ENCODE peak calls at places on chromosome 1, in eight cellular contexts. L is SHP77; H is non-pigmented ciliary epithelial cell; D is activated T-helper 1 cell treated with anti-CD3 and anti-CD28 coated beads, Interleukin-2, amount 50 U/mL, for 16 hours; Q is amniotic stem cell; E is WTC11; O is Right ventricle myocardium superior; X is activated T-cell treated with anti-CD3 and anti-CD28 coated beads for 24 hours. V is an unnamed sample.

GRCh38 chr1:2014181-2014580 is 5.0 kb upstream of the GABRD start:
- DNase-seq in X (no peak), D (no peak), Q (no peak), O (no peak), L (no peak), E (no peak), H (no peak), V (no peak)

GRCh38 chr1:56584910-56585528 is 5.7 kb upstream of the PLPP3 start:
- DNase-seq in L (peak; percentile 42), H (no peak), E (no peak), O (no peak), X (no peak), D (no peak), Q (peak; percentile 40), V (peak; percentile 67)

GRCh38 chr1:43706598-43707190 is 642 bp upstream of the ST3GAL3 start:
- DNase-seq in H (no peak), Q (no peak), X (peak; percentile 5), O (peak; percentile 47), E (peak; percentile 64), D (no peak), L (no peak), V (peak; percentile 23)

GRCh38 chr1:55195523-55196233 is 19.5 kb downstream of the USP24 start:
- DNase-seq in D (no peak), Q (no peak), O (no peak), H (no peak), E (no peak), L (no peak), X (no peak), V (no peak)

GRCh38 chr1:40948741-40949528 is 30.6 kb upstream of the CTPS1 start:
- DNase-seq in D (peak; percentile 17), H (no peak), E (peak; percentile 82), O (no peak), L (peak; percentile 23), Q (no peak), X (peak; percentile 48), V (peak; percentile 85)

GRCh38 chr1:38941527-38942019 is at the start of gene RHBDL2:
- DNase-seq in H (no peak), L (no peak), O (peak; percentile 73), X (no peak), Q (no peak), D (no peak), E (no peak), V (peak; percentile 15)

GRCh38 chr1:228073870-228074545 is 8.5 kb upstream of the ARF1 start:
- DNase-seq in L (no peak), X (no peak), E (peak; percentile 67), O (peak; percentile 42), D (no peak), Q (no peak), H (no peak), V (no peak)

GRCh38 chr1:112707217-112708001 is 482 bp upstream of the RHOC start:
- DNase-seq in E (peak; percentile 90), O (peak; percentile 92), X (peak; percentile 56), H (peak; percentile 47), Q (peak; percentile 76), L (peak; percentile 78), D (peak; percentile 48), V (peak; percentile 88)

GRCh38 chr1:25896266-25896665 is 10.0 kb downstream of the STMN1 start:
- DNase-seq in H (no peak), L (no peak), E (no peak), O (no peak), X (no peak), D (no peak), Q (no peak), V (peak; percentile 47)

V was measured in endothelial cell of umbilical vein.